ENCODE peak calls at places on chromosomes 11 and 22, in six cellular contexts. C, W, O, F, G and L are unnamed samples.
A peak's percentile ranks its signal among the peaks of the same experiment; 100 is the strongest.

GRCh38 chr11:115477410-115477809 is 26.8 kb downstream of the CADM1 start:
- DNase-seq in C (no peak), W (no peak), O (no peak), F (no peak), G (no peak), L (no peak)

GRCh38 chr11:69914286-69915150 is 95.3 kb upstream of the FGF3 start:
- DNase-seq in C (no peak), W (no peak), O (no peak), F (no peak), G (no peak), L (peak; percentile 72)

GRCh38 chr11:102411142-102411541 is 41.4 kb downstream of the TMEM123 start:
- DNase-seq in C (no peak), W (no peak), O (no peak), F (no peak), G (no peak), L (no peak)

GRCh38 chr11:1969036-1969435 is 21.9 kb downstream of the MRPL23 start:
- DNase-seq in C (no peak), W (no peak), O (no peak), F (no peak), G (no peak), L (no peak)

GRCh38 chr11:67027943-67028542 is 5.1 kb downstream of the SYT12 start:
- DNase-seq in C (no peak), W (peak; percentile 59), O (no peak), F (no peak), G (no peak), L (no peak)

GRCh38 chr11:62786318-62787004 is 741 bp upstream of the TMEM179B start:
- DNase-seq in C (peak; percentile 88), W (peak; percentile 98), O (peak; percentile 62), F (peak; percentile 92), G (peak; percentile 66), L (peak; percentile 93)

GRCh38 chr11:95419915-95420314 is 188.9 kb upstream of the SESN3 start:
- DNase-seq in C (no peak), W (no peak), O (peak; percentile 8), F (no peak), G (no peak), L (no peak)

GRCh38 chr11:4511267-4511666 is 28.8 kb downstream of the OR52K1 start:
- DNase-seq in C (no peak), W (no peak), O (no peak), F (no peak), G (no peak), L (no peak)

GRCh38 chr11:15867886-15868285 is 488.5 kb downstream of the SOX6 start:
- DNase-seq in C (no peak), W (no peak), O (no peak), F (no peak), G (no peak), L (no peak)

GRCh38 chr22:49575703-49576081 is 252.0 kb downstream of the BRD1 start:
- DNase-seq in C (no peak), W (no peak), O (no peak), F (no peak), G (no peak), L (no peak)